ENCODE peak calls at places on chromosome 6, in four cellular contexts. J is K562, R is IMR-90, G is GM12878. W is an unnamed sample.

GRCh38 chr6:167397712-167398111 is 72.8 kb downstream of the TTLL2 start:
- DNase-seq in J (no peak), R (no peak), G (no peak), W (no peak)

GRCh38 chr6:63503199-63503598 is 69.1 kb upstream of the LOC128125822 start:
- DNase-seq in J (no peak), R (no peak), G (no peak), W (no peak)

GRCh38 chr6:34106421-34106820 is 39.5 kb downstream of the GRM4 start:
- DNase-seq in J (no peak), R (no peak), G (no peak), W (no peak)

GRCh38 chr6:158799051-158799792 is 19.9 kb downstream of the EZR start:
- DNase-seq in J (no peak), R (peak; percentile 46), G (no peak), W (peak; percentile 72)

GRCh38 chr6:34381086-34381485 is 11.4 kb downstream of the NUDT3 start:
- DNase-seq in J (no peak), R (peak; percentile 61), G (no peak), W (no peak)

GRCh38 chr6:69827491-69827890 is 30.7 kb upstream of the LMBRD1 start:
- DNase-seq in J (no peak), R (peak; percentile 73), G (no peak), W (no peak)

GRCh38 chr6:89372506-89372901 is 20.0 kb upstream of the UBE2J1 start:
- DNase-seq in J (no peak), R (no peak), G (no peak), W (no peak)

GRCh38 chr6:139927236-139927635 is 552.8 kb upstream of the CITED2 start:
- DNase-seq in J (peak; percentile 30), R (peak; percentile 93), G (no peak), W (peak; percentile 4)

GRCh38 chr6:28558629-28559028 is 32.9 kb downstream of the GPX5 start:
- DNase-seq in J (no peak), R (no peak), G (no peak), W (no peak)

GRCh38 chr6:28551891-28552666 is 26.4 kb downstream of the GPX5 start:
- DNase-seq in J (peak; percentile 28), R (no peak), G (no peak), W (no peak)

GRCh38 chr6:28553384-28553985 is 27.8 kb downstream of the GPX5 start:
- DNase-seq in J (no peak), R (no peak), G (no peak), W (no peak)

GRCh38 chr6:28553986-28554881 is 28.6 kb downstream of the GPX5 start:
- DNase-seq in J (peak; percentile 79), R (no peak), G (no peak), W (no peak)

GRCh38 chr6:28555136-28555535 is 29.5 kb downstream of the GPX5 start:
- DNase-seq in J (no peak), R (no peak), G (no peak), W (no peak)
- TF ChIP-seq ELK1 in J (no peak), R (no peak), G (no peak), W (no peak)

GRCh38 chr6:149933461-149933860 is 8.4 kb upstream of the ULBP2 start:
- DNase-seq in J (no peak), R (no peak), G (no peak), W (no peak)

GRCh38 chr6:149935668-149936067 is 6.1 kb upstream of the ULBP2 start:
- DNase-seq in J (no peak), R (no peak), G (no peak), W (no peak)

GRCh38 chr6:149933036-149933435 is 8.8 kb upstream of the ULBP2 start:
- DNase-seq in J (no peak), R (no peak), G (no peak), W (no peak)

GRCh38 chr6:149935246-149935645 is 6.6 kb upstream of the ULBP2 start:
- DNase-seq in J (no peak), R (peak; percentile 34), G (no peak), W (no peak)

DNA sequence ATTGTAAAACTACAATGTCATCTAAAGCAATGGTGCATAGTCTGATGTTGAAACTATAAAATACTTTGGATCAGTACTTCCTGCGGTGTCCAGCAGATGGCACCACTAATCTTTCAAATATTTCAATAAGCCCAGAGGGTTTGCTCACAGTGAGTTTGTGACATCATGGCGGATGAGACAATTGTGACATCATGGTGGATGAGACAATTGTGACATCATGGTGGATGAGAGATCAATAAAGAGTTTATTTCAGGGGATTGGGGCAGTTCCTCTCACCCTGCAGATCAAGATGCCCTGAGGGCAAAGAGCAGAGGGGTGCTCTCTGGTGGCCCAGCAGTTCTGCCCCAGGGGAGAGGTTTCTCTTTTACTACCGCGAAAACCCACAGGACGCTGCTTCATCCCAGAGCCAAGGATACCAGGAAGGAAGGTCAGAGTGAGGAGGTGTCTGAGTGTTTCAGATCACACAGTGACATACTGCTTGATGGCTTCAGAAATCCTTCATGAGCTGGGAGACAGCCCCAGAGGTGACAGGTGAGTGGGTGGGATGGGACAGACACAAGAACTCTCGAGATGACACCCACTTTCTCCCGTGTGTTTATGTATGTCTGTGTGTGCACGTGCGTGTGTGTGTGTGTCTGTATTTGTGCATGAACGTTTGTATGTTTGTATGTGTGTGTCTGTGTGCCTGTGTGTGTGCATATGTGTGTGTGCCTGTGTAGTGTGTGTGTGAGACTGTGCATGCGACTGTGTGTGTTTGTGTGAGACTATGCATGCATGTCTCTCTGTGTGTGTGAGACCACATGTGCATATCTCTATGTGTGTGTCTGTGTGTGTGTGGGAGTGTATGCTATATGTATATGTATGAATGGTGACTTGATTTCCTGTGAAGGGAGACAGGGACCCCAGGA is 7.3 kb upstream of the ULBP2 start:
- DNase-seq in J (peak; percentile 61), R (peak; percentile 77), G (peak; percentile 34), W (peak; percentile 33)
- TF ChIP-seq ELK1 in J (no peak), R (no peak), G (no peak), W (no peak)

GRCh38 chr6:129920103-129920798 is 59.1 kb upstream of the TMEM244 start:
- DNase-seq in J (peak; percentile 15), R (peak; percentile 48), G (no peak), W (peak; percentile 83)
- TF ChIP-seq ELK1 in J (no peak), R (no peak), G (no peak), W (no peak)

GRCh38 chr6:47294990-47295389 is 14.7 kb downstream of the TNFRSF21 start:
- DNase-seq in J (no peak), R (no peak), G (no peak), W (no peak)
- TF ChIP-seq ELK1 in J (no peak), R (no peak), G (no peak), W (no peak)

GRCh38 chr6:39061182-39061581 is 12.6 kb downstream of the GLP1R start:
- DNase-seq in J (no peak), R (no peak), G (no peak), W (no peak)

GRCh38 chr6:39058471-39059147 is 10.0 kb downstream of the GLP1R start:
- DNase-seq in J (no peak), R (no peak), G (no peak), W (no peak)

GRCh38 chr6:39060467-39061160 is 12.0 kb downstream of the GLP1R start:
- DNase-seq in J (no peak), R (no peak), G (no peak), W (no peak)

GRCh38 chr6:39061588-39061987 is 13.0 kb downstream of the GLP1R start:
- DNase-seq in J (no peak), R (no peak), G (no peak), W (no peak)

GRCh38 chr6:39059496-39060310 is 11.1 kb downstream of the GLP1R start:
- DNase-seq in J (no peak), R (no peak), G (no peak), W (no peak)
- TF ChIP-seq ELK1 in J (no peak), R (no peak), G (no peak), W (no peak)

DNA sequence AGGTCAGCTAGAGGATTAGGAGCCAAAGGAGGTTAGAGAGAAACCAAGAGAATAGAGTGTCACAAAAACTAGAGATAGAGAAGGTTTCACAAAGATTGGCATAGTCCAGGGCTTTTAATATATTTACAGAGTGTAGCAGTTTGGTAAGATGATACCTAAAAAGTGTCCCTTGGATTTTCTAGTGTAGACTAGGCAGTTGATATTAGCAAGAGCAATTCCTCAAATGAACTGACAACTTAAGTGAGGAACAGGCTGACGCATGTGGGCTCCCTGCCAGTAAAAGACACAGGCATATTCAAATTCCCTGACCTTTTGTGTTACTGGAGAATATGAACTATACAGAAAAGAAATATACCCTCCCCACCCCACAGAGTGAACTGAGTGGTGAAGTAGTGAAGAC is 40.1 kb downstream of the VTA1 start:
- DNase-seq in J (no peak), R (peak; percentile 77), G (no peak), W (no peak)
- TF ChIP-seq ELK1 in J (no peak), R (no peak), G (no peak), W (no peak)

GRCh38 chr6:99813565-99813964 is 180.5 kb downstream of the MCHR2 start:
- DNase-seq in J (no peak), R (no peak), G (no peak), W (no peak)

GRCh38 chr6:99816795-99817194 is 177.2 kb downstream of the MCHR2 start:
- DNase-seq in J (no peak), R (no peak), G (no peak), W (no peak)

GRCh38 chr6:99810942-99811633 is 182.9 kb downstream of the MCHR2 start:
- DNase-seq in J (no peak), R (no peak), G (no peak), W (no peak)

GRCh38 chr6:99818161-99818560 is 175.9 kb downstream of the MCHR2 start:
- DNase-seq in J (no peak), R (no peak), G (no peak), W (no peak)

GRCh38 chr6:99814230-99814928 is 179.6 kb downstream of the MCHR2 start:
- DNase-seq in J (no peak), R (no peak), G (no peak), W (no peak)
- TF ChIP-seq ELK1 in J (no peak), R (no peak), G (no peak), W (no peak)